ENCODE peak calls at places on chromosome 3, in seven cellular contexts. One of them, this sample, is unnamed.

GRCh38 chr3:43641306-43642114 is 19.7 kb upstream of the ANO10 start:
- DNase-seq in neural progenitor cell: no peak
- DNase-seq in hepatocyte: no peak
- DNase-seq in HCT116: no peak
- DNase-seq in GM23338: no peak
- DNase-seq in MM.1S: no peak
- DNase-seq in PC-3: no peak
- DNase-seq in this sample: peak

GRCh38 chr3:115697263-115698053 is 74.1 kb downstream of the GAP43 start:
- DNase-seq in neural progenitor cell: no peak
- DNase-seq in hepatocyte: no peak
- DNase-seq in HCT116: no peak
- DNase-seq in GM23338: no peak
- DNase-seq in MM.1S: no peak
- DNase-seq in PC-3: no peak
- DNase-seq in this sample: peak

GRCh38 chr3:137988982-137989381 is 21.0 kb upstream of the CLDN18 start:
- DNase-seq in neural progenitor cell: no peak
- DNase-seq in hepatocyte: peak
- DNase-seq in HCT116: no peak
- DNase-seq in GM23338: no peak
- DNase-seq in MM.1S: no peak
- DNase-seq in PC-3: no peak
- DNase-seq in this sample: no peak

GRCh38 chr3:183555541-183556081 is at the start of gene KLHL6:
- DNase-seq in neural progenitor cell: no peak
- DNase-seq in hepatocyte: no peak
- DNase-seq in HCT116: no peak
- DNase-seq in GM23338: no peak
- DNase-seq in MM.1S: peak
- DNase-seq in PC-3: no peak
- DNase-seq in this sample: no peak

GRCh38 chr3:194135516-194135805 is 487 bp upstream of the HES1 start:
- DNase-seq in neural progenitor cell: peak
- DNase-seq in hepatocyte: peak
- DNase-seq in HCT116: no peak
- DNase-seq in GM23338: no peak
- DNase-seq in MM.1S: no peak
- DNase-seq in PC-3: peak
- DNase-seq in this sample: peak

GRCh38 chr3:155404486-155404885 is 111.0 kb upstream of the STRIT1 start:
- DNase-seq in neural progenitor cell: no peak
- DNase-seq in hepatocyte: no peak
- DNase-seq in HCT116: no peak
- DNase-seq in GM23338: no peak
- DNase-seq in MM.1S: no peak
- DNase-seq in PC-3: no peak
- DNase-seq in this sample: no peak

GRCh38 chr3:101829066-101829830 is 20.1 kb upstream of the NFKBIZ start:
- DNase-seq in neural progenitor cell: peak
- DNase-seq in hepatocyte: peak
- DNase-seq in HCT116: no peak
- DNase-seq in GM23338: no peak
- DNase-seq in MM.1S: no peak
- DNase-seq in PC-3: no peak
- DNase-seq in this sample: peak

GRCh38 chr3:29695201-29695904 is 414.5 kb downstream of the RBMS3 start:
- DNase-seq in neural progenitor cell: no peak
- DNase-seq in hepatocyte: no peak
- DNase-seq in HCT116: no peak
- DNase-seq in GM23338: no peak
- DNase-seq in MM.1S: no peak
- DNase-seq in PC-3: peak
- DNase-seq in this sample: peak

GRCh38 chr3:45506084-45506483 is 88.5 kb upstream of the LIMD1 start:
- DNase-seq in neural progenitor cell: no peak
- DNase-seq in hepatocyte: no peak
- DNase-seq in HCT116: no peak
- DNase-seq in GM23338: no peak
- DNase-seq in MM.1S: no peak
- DNase-seq in PC-3: no peak
- DNase-seq in this sample: no peak

GRCh38 chr3:126267169-126267975 is 87.0 kb upstream of the ALDH1L1 start:
- DNase-seq in neural progenitor cell: peak
- DNase-seq in hepatocyte: peak
- DNase-seq in HCT116: peak
- DNase-seq in GM23338: peak
- DNase-seq in MM.1S: no peak
- DNase-seq in PC-3: peak
- DNase-seq in this sample: peak

GRCh38 chr3:11306815-11307589 is 34.8 kb downstream of the ATG7 start:
- DNase-seq in neural progenitor cell: no peak
- DNase-seq in hepatocyte: no peak
- DNase-seq in HCT116: no peak
- DNase-seq in GM23338: no peak
- DNase-seq in MM.1S: peak
- DNase-seq in PC-3: no peak
- DNase-seq in this sample: no peak

GRCh38 chr3:123194552-123194951 is 7.2 kb upstream of the SEC22A start:
- DNase-seq in neural progenitor cell: peak
- DNase-seq in hepatocyte: peak
- DNase-seq in HCT116: peak
- DNase-seq in GM23338: peak
- DNase-seq in MM.1S: no peak
- DNase-seq in PC-3: no peak
- DNase-seq in this sample: no peak

DNA sequence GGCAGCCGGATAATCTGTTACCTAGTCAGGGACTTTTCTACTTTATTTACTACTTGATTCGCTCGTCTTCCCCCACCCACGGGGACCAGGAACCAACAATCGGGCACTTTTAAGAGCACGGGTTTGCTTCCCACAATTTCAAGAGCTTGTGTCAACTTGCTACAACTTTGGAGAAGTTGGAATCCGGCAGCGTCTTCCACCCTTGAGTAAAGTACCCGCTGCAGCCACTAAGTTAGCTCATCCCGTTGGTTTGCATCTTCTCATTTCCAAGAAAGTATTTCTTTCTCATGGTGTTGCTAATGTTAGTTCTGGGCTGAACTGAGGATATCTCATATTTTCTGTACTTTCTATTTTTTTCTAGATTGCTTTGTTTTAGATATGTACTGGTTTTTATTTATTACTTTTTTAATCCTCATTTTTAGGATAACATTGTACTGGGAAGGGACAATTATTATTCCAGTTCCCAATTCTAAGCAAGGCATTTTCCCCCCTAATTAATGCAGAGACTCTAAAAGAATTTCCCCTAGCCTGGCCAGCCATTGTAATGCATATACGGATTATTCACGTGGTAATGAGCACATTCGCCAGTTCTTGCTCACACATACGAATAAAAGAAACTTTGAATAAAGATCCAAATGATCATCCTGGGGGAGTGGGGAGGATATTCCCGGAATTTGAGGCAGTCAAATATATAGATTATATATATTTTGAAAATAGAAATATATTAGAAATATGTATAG is 4.0 kb downstream of the SOX2 start:
- DNase-seq in neural progenitor cell: peak
- DNase-seq in hepatocyte: no peak
- DNase-seq in HCT116: no peak
- DNase-seq in GM23338: peak
- DNase-seq in MM.1S: no peak
- DNase-seq in PC-3: no peak
- DNase-seq in this sample: no peak
- TF ChIP-seq EZH2 in neural progenitor cell: no peak
- TF ChIP-seq EZH2 in hepatocyte: peak
- TF ChIP-seq EZH2 in HCT116: no peak
- TF ChIP-seq EZH2 in GM23338: no peak
- TF ChIP-seq EZH2 in MM.1S: no peak
- TF ChIP-seq EZH2 in PC-3: no peak
- TF ChIP-seq EZH2 in this sample: peak

DNA sequence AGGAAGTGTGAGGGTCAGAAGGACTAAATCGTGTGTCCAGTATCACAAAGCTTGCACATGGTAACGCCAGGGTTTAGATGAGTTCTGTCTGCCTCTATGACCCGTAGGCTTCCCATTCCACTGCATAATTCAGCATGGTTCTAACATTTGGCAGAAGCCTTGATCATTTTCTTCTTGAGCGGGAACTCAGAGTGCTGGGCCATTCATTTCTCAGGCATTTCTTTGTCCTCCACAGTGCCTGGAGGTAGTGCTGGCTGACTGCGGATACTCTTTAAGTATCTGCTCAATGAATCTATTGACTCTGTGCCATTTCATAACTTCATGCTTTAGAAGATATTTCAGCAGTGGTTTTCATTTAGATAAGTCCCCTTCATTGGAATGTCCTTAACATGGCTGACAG is 370.2 kb downstream of the EPHB1 start:
- DNase-seq in neural progenitor cell: no peak
- DNase-seq in hepatocyte: no peak
- DNase-seq in HCT116: no peak
- DNase-seq in GM23338: no peak
- DNase-seq in MM.1S: no peak
- DNase-seq in PC-3: no peak
- DNase-seq in this sample: no peak
- TF ChIP-seq EZH2phosphoT487 in neural progenitor cell: no peak
- TF ChIP-seq EZH2phosphoT487 in hepatocyte: no peak
- TF ChIP-seq EZH2phosphoT487 in HCT116: no peak
- TF ChIP-seq EZH2phosphoT487 in GM23338: no peak
- TF ChIP-seq EZH2phosphoT487 in MM.1S: no peak
- TF ChIP-seq EZH2phosphoT487 in PC-3: no peak
- TF ChIP-seq EZH2phosphoT487 in this sample: no peak

GRCh38 chr3:158094917-158095301 is 11.3 kb downstream of the SHOX2 start:
- DNase-seq in neural progenitor cell: peak
- DNase-seq in hepatocyte: no peak
- DNase-seq in HCT116: no peak
- DNase-seq in GM23338: no peak
- DNase-seq in MM.1S: no peak
- DNase-seq in PC-3: no peak
- DNase-seq in this sample: no peak
- TF ChIP-seq EZH2 in neural progenitor cell: peak
- TF ChIP-seq EZH2 in hepatocyte: peak
- TF ChIP-seq EZH2 in HCT116: no peak
- TF ChIP-seq EZH2 in GM23338: peak
- TF ChIP-seq EZH2 in MM.1S: no peak
- TF ChIP-seq EZH2 in PC-3: no peak
- TF ChIP-seq EZH2 in this sample: no peak

DNA sequence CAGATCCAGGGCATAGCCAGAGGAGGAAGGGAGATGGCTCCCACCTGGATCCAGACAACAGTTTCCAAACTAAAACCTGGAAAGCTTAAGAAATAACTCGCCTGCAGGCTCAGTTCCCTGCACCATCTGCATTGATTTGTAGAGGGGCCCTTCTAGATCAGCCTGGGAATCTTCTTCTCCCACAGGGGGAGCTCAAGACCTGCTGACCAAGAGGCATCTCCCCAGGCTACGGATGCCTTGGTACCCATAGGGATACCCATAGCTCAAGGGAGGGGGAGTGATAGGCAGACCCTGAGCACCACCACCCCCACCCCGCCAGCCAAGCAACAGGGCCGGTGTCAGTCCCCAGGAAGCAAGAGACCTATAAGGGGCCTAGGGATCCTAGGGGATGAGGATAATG is 28.0 kb upstream of the DCLK3 start:
- DNase-seq in neural progenitor cell: peak
- DNase-seq in hepatocyte: peak
- DNase-seq in HCT116: peak
- DNase-seq in GM23338: peak
- DNase-seq in MM.1S: peak
- DNase-seq in PC-3: peak
- DNase-seq in this sample: peak
- TF ChIP-seq EZH2phosphoT487 in neural progenitor cell: no peak
- TF ChIP-seq EZH2phosphoT487 in hepatocyte: no peak
- TF ChIP-seq EZH2phosphoT487 in HCT116: no peak
- TF ChIP-seq EZH2phosphoT487 in GM23338: no peak
- TF ChIP-seq EZH2phosphoT487 in MM.1S: no peak
- TF ChIP-seq EZH2phosphoT487 in PC-3: no peak
- TF ChIP-seq EZH2phosphoT487 in this sample: no peak

GRCh38 chr3:192409203-192409837 is 318.0 kb downstream of the FGF12 start:
- DNase-seq in neural progenitor cell: peak
- DNase-seq in hepatocyte: peak
- DNase-seq in HCT116: no peak
- DNase-seq in GM23338: peak
- DNase-seq in MM.1S: peak
- DNase-seq in PC-3: no peak
- DNase-seq in this sample: peak

GRCh38 chr3:192410684-192410960 is 316.7 kb downstream of the FGF12 start:
- DNase-seq in neural progenitor cell: no peak
- DNase-seq in hepatocyte: no peak
- DNase-seq in HCT116: no peak
- DNase-seq in GM23338: peak
- DNase-seq in MM.1S: no peak
- DNase-seq in PC-3: no peak
- DNase-seq in this sample: no peak

GRCh38 chr3:192408721-192409151 is 318.6 kb downstream of the FGF12 start:
- DNase-seq in neural progenitor cell: peak
- DNase-seq in hepatocyte: peak
- DNase-seq in HCT116: no peak
- DNase-seq in GM23338: peak
- DNase-seq in MM.1S: peak
- DNase-seq in PC-3: no peak
- DNase-seq in this sample: peak

GRCh38 chr3:192408007-192408655 is 319.2 kb downstream of the FGF12 start:
- DNase-seq in neural progenitor cell: peak
- DNase-seq in hepatocyte: peak
- DNase-seq in HCT116: no peak
- DNase-seq in GM23338: peak
- DNase-seq in MM.1S: no peak
- DNase-seq in PC-3: no peak
- DNase-seq in this sample: peak

GRCh38 chr3:192409838-192410683 is 317.3 kb downstream of the FGF12 start:
- DNase-seq in neural progenitor cell: peak
- DNase-seq in hepatocyte: peak
- DNase-seq in HCT116: no peak
- DNase-seq in GM23338: peak
- DNase-seq in MM.1S: peak
- DNase-seq in PC-3: no peak
- DNase-seq in this sample: peak
- TF ChIP-seq EZH2 in neural progenitor cell: no peak
- TF ChIP-seq EZH2 in hepatocyte: no peak
- TF ChIP-seq EZH2 in HCT116: no peak
- TF ChIP-seq EZH2 in GM23338: no peak
- TF ChIP-seq EZH2 in MM.1S: no peak
- TF ChIP-seq EZH2 in PC-3: no peak
- TF ChIP-seq EZH2 in this sample: no peak

GRCh38 chr3:62755285-62755684 is 119.9 kb downstream of the CADPS start:
- DNase-seq in neural progenitor cell: no peak
- DNase-seq in hepatocyte: no peak
- DNase-seq in HCT116: no peak
- DNase-seq in GM23338: no peak
- DNase-seq in MM.1S: no peak
- DNase-seq in PC-3: peak
- DNase-seq in this sample: peak
- TF ChIP-seq EZH2phosphoT487 in neural progenitor cell: no peak
- TF ChIP-seq EZH2phosphoT487 in hepatocyte: no peak
- TF ChIP-seq EZH2phosphoT487 in HCT116: no peak
- TF ChIP-seq EZH2phosphoT487 in GM23338: no peak
- TF ChIP-seq EZH2phosphoT487 in MM.1S: no peak
- TF ChIP-seq EZH2phosphoT487 in PC-3: no peak
- TF ChIP-seq EZH2phosphoT487 in this sample: no peak

This sample was measured in GM23248.